ENCODE peak calls at places on chromosomes 3 and 15, in six cellular contexts. Y is neural progenitor cell, X is MM.1S, W is Peyer's patch, F is stomach, Z is A549. R is an unnamed sample. For H3K4me1, the result is how much of the 10 kb centered on the place peaks cover.

GRCh38 chr15:50884583-50884982 is 23.9 kb upstream of the AP4E1 start:
- DNase-seq in Y (no peak), X (no peak), W (no peak), F (no peak), Z (peak), R (no peak)

GRCh38 chr3:181210275-181210674 is 220.7 kb upstream of the DNAJC19 start:
- DNase-seq in Y (peak), X (peak), W (no peak), F (no peak), Z (peak), R (no peak)

GRCh38 chr3:31182639-31183038 is 288.2 kb upstream of the GADL1 start:
- DNase-seq in Y (no peak), X (no peak), W (no peak), F (no peak), Z (no peak), R (no peak)

GRCh38 chr3:173663664-173664063 is 266.1 kb downstream of the NLGN1 start:
- DNase-seq in Y (no peak), X (no peak), W (no peak), F (no peak), Z (no peak), R (no peak)

GRCh38 chr15:35168464-35168863 is 83.4 kb upstream of the NANOGP8 start:
- DNase-seq in Y (no peak), X (no peak), W (no peak), F (no peak), Z (no peak), R (no peak)

GRCh38 chr15:58235961-58236360 is 97.8 kb downstream of the AQP9 start:
- DNase-seq in Y (no peak), X (no peak), W (no peak), F (no peak), Z (no peak), R (no peak)

GRCh38 chr15:32030795-32031194 is 480 bp downstream of the CHRNA7 start:
- DNase-seq in Y (peak), X (peak), W (no peak), F (no peak), Z (peak), R (peak)

GRCh38 chr3:98583766-98584165 is 9.6 kb downstream of the CPOX start:
- DNase-seq in Y (no peak), X (no peak), W (no peak), F (no peak), Z (no peak), R (no peak)

GRCh38 chr3:122903171-122903570 is 108.3 kb downstream of the SLC49A4 start:
- DNase-seq in Y (peak), X (no peak), W (no peak), F (no peak), Z (no peak), R (no peak)

GRCh38 chr3:101995371-101996046 is 146.2 kb downstream of the NFKBIZ start:
- DNase-seq in Y (no peak), X (no peak), W (no peak), F (no peak), Z (no peak), R (no peak)

GRCh38 chr3:182315313-182315712 is 478.0 kb upstream of the ATP11B start:
- DNase-seq in Y (no peak), X (no peak), W (no peak), F (no peak), Z (no peak), R (no peak)

GRCh38 chr3:49554639-49555265 is 475 bp downstream of the BSN start:
- DNase-seq in Y (peak), X (peak), W (no peak), F (peak), Z (no peak), R (peak)

GRCh38 chr3:179958143-179958542 is 78.6 kb downstream of the PEX5L start:
- DNase-seq in Y (no peak), X (no peak), W (no peak), F (no peak), Z (no peak), R (no peak)

GRCh38 chr3:66479532-66479947 is 21.3 kb downstream of the LRIG1 start:
- DNase-seq in Y (no peak), X (no peak), W (no peak), F (no peak), Z (no peak), R (no peak)
- H3K27ac ChIP-seq in Y (no peak), X (no peak), W (no peak), F (peak), Z (no peak), R (no peak)

GRCh38 chr3:46706771-46707582 is 5.8 kb downstream of the TMIE start:
- DNase-seq in Y (no peak), X (no peak), W (no peak), F (no peak), Z (no peak), R (no peak)
- H3K4me1 ChIP-seq in Y (under half), X (under half), W (under half), F (under half), Z (under half), R (under half)

GRCh38 chr3:156463123-156463522 is 91.8 kb downstream of the SSR3 start:
- DNase-seq in Y (no peak), X (no peak), W (no peak), F (no peak), Z (no peak), R (no peak)

GRCh38 chr3:156459434-156459833 is 95.5 kb downstream of the SSR3 start:
- DNase-seq in Y (no peak), X (no peak), W (no peak), F (no peak), Z (no peak), R (no peak)

GRCh38 chr3:156460206-156460609 is 94.7 kb downstream of the SSR3 start:
- DNase-seq in Y (no peak), X (no peak), W (no peak), F (no peak), Z (no peak), R (no peak)

GRCh38 chr3:156465222-156465621 is 89.7 kb downstream of the SSR3 start:
- DNase-seq in Y (no peak), X (no peak), W (no peak), F (no peak), Z (no peak), R (no peak)

GRCh38 chr3:156461889-156462288 is 93.0 kb downstream of the SSR3 start:
- DNase-seq in Y (no peak), X (no peak), W (no peak), F (no peak), Z (no peak), R (no peak)
- H3K27ac ChIP-seq in Y (no peak), X (no peak), W (no peak), F (no peak), Z (no peak), R (no peak)

GRCh38 chr15:91258436-91258779 is 158.4 kb downstream of the SV2B start:
- DNase-seq in Y (no peak), X (no peak), W (no peak), F (no peak), Z (peak), R (no peak)
- H3K4me1 ChIP-seq in Y (under half), X (under half), W (under half), F (under half), Z (under half), R (under half)